ENCODE peak calls at places on chromosome 9, in nine cellular contexts. One of them, this sample, is unnamed.

GRCh38 chr9:93193373-93193725 is 9.4 kb downstream of the WNK2 start:
- DNase-seq in spleen: peak; percentile 33
- DNase-seq in smooth muscle cell of the brain vasculature: no peak
- DNase-seq in brain microvascular endothelial cell: no peak
- DNase-seq in NCI-H2029: peak; percentile 76
- DNase-seq in NCI-H2171 treated with DMSO at 0.1 percent for 48 hours: peak; percentile 80
- DNase-seq in left cardiac atrium: peak; percentile 22
- DNase-seq in ovary: no peak
- DNase-seq in activated T-cell treated with anti-CD3 and anti-CD28 coated beads for 1 hour: no peak
- DNase-seq in this sample: peak; percentile 46

GRCh38 chr9:69946800-69947437 is 96.7 kb upstream of the MAMDC2 start:
- DNase-seq in spleen: no peak
- DNase-seq in smooth muscle cell of the brain vasculature: peak; percentile 32
- DNase-seq in brain microvascular endothelial cell: peak; percentile 82
- DNase-seq in NCI-H2029: no peak
- DNase-seq in NCI-H2171 treated with DMSO at 0.1 percent for 48 hours: no peak
- DNase-seq in left cardiac atrium: no peak
- DNase-seq in ovary: no peak
- DNase-seq in activated T-cell treated with anti-CD3 and anti-CD28 coated beads for 1 hour: no peak
- DNase-seq in this sample: no peak

GRCh38 chr9:16915126-16915831 is 44.8 kb upstream of the BNC2 start:
- DNase-seq in spleen: no peak
- DNase-seq in smooth muscle cell of the brain vasculature: no peak
- DNase-seq in brain microvascular endothelial cell: no peak
- DNase-seq in NCI-H2029: no peak
- DNase-seq in NCI-H2171 treated with DMSO at 0.1 percent for 48 hours: no peak
- DNase-seq in left cardiac atrium: no peak
- DNase-seq in ovary: no peak
- DNase-seq in activated T-cell treated with anti-CD3 and anti-CD28 coated beads for 1 hour: no peak
- DNase-seq in this sample: no peak

GRCh38 chr9:33818167-33818831 is 1.3 kb downstream of the UBE2R2 start:
- DNase-seq in spleen: no peak
- DNase-seq in smooth muscle cell of the brain vasculature: no peak
- DNase-seq in brain microvascular endothelial cell: no peak
- DNase-seq in NCI-H2029: no peak
- DNase-seq in NCI-H2171 treated with DMSO at 0.1 percent for 48 hours: no peak
- DNase-seq in left cardiac atrium: no peak
- DNase-seq in ovary: peak; percentile 79
- DNase-seq in activated T-cell treated with anti-CD3 and anti-CD28 coated beads for 1 hour: no peak
- DNase-seq in this sample: peak; percentile 73

GRCh38 chr9:120534266-120534665 is 45.7 kb downstream of the CDK5RAP2 start:
- DNase-seq in spleen: no peak
- DNase-seq in smooth muscle cell of the brain vasculature: no peak
- DNase-seq in brain microvascular endothelial cell: no peak
- DNase-seq in NCI-H2029: no peak
- DNase-seq in NCI-H2171 treated with DMSO at 0.1 percent for 48 hours: no peak
- DNase-seq in left cardiac atrium: no peak
- DNase-seq in ovary: no peak
- DNase-seq in activated T-cell treated with anti-CD3 and anti-CD28 coated beads for 1 hour: no peak
- DNase-seq in this sample: no peak

GRCh38 chr9:14880951-14881465 is 29.2 kb downstream of the FREM1 start:
- DNase-seq in spleen: no peak
- DNase-seq in smooth muscle cell of the brain vasculature: no peak
- DNase-seq in brain microvascular endothelial cell: peak; percentile 5
- DNase-seq in NCI-H2029: no peak
- DNase-seq in NCI-H2171 treated with DMSO at 0.1 percent for 48 hours: no peak
- DNase-seq in left cardiac atrium: no peak
- DNase-seq in ovary: no peak
- DNase-seq in activated T-cell treated with anti-CD3 and anti-CD28 coated beads for 1 hour: no peak
- DNase-seq in this sample: no peak

GRCh38 chr9:121331992-121332685 is 37.9 kb downstream of the STOM start:
- DNase-seq in spleen: no peak
- DNase-seq in smooth muscle cell of the brain vasculature: no peak
- DNase-seq in brain microvascular endothelial cell: peak; percentile 46
- DNase-seq in NCI-H2029: no peak
- DNase-seq in NCI-H2171 treated with DMSO at 0.1 percent for 48 hours: no peak
- DNase-seq in left cardiac atrium: no peak
- DNase-seq in ovary: no peak
- DNase-seq in activated T-cell treated with anti-CD3 and anti-CD28 coated beads for 1 hour: no peak
- DNase-seq in this sample: no peak

GRCh38 chr9:108784998-108785397 is 70.8 kb downstream of the ACTL7B start:
- DNase-seq in spleen: no peak
- DNase-seq in smooth muscle cell of the brain vasculature: no peak
- DNase-seq in brain microvascular endothelial cell: peak; percentile 24
- DNase-seq in NCI-H2029: no peak
- DNase-seq in NCI-H2171 treated with DMSO at 0.1 percent for 48 hours: no peak
- DNase-seq in left cardiac atrium: no peak
- DNase-seq in ovary: no peak
- DNase-seq in activated T-cell treated with anti-CD3 and anti-CD28 coated beads for 1 hour: no peak
- DNase-seq in this sample: no peak

GRCh38 chr9:34242830-34243229 is 64.0 kb downstream of the UBAP1 start:
- DNase-seq in spleen: no peak
- DNase-seq in smooth muscle cell of the brain vasculature: no peak
- DNase-seq in brain microvascular endothelial cell: no peak
- DNase-seq in NCI-H2029: no peak
- DNase-seq in NCI-H2171 treated with DMSO at 0.1 percent for 48 hours: no peak
- DNase-seq in left cardiac atrium: no peak
- DNase-seq in ovary: no peak
- DNase-seq in activated T-cell treated with anti-CD3 and anti-CD28 coated beads for 1 hour: no peak
- DNase-seq in this sample: no peak

GRCh38 chr9:37787059-37787458 is 2.2 kb upstream of the EXOSC3 start:
- DNase-seq in spleen: peak; percentile 81
- DNase-seq in smooth muscle cell of the brain vasculature: no peak
- DNase-seq in brain microvascular endothelial cell: no peak
- DNase-seq in NCI-H2029: no peak
- DNase-seq in NCI-H2171 treated with DMSO at 0.1 percent for 48 hours: no peak
- DNase-seq in left cardiac atrium: no peak
- DNase-seq in ovary: no peak
- DNase-seq in activated T-cell treated with anti-CD3 and anti-CD28 coated beads for 1 hour: no peak
- DNase-seq in this sample: peak; percentile 31

GRCh38 chr9:137317021-137317978 is 15.2 kb upstream of the NRARP start:
- DNase-seq in spleen: peak; percentile 76
- DNase-seq in smooth muscle cell of the brain vasculature: no peak
- DNase-seq in brain microvascular endothelial cell: no peak
- DNase-seq in NCI-H2029: no peak
- DNase-seq in NCI-H2171 treated with DMSO at 0.1 percent for 48 hours: no peak
- DNase-seq in left cardiac atrium: peak; percentile 22
- DNase-seq in ovary: no peak
- DNase-seq in activated T-cell treated with anti-CD3 and anti-CD28 coated beads for 1 hour: no peak
- DNase-seq in this sample: no peak